ENCODE peak calls at places on chromosomes 2 and 18, in six cellular contexts. V is activated T-cell treated with anti-CD3 and anti-CD28 coated beads for 1 hour, C is GM03348, B is T-helper 1 cell, L is Right ventricle myocardium superior, P is T follicular helper cell. T is an unnamed sample.

GRCh38 chr2:222545821-222546540 is 109.9 kb downstream of the FARSB start:
- DNase-seq in V (no peak), C (no peak), B (no peak), L (no peak), P (no peak), T (no peak)

GRCh38 chr2:71923887-71924533 is 223.7 kb downstream of the CYP26B1 start:
- DNase-seq in V (peak), C (peak), B (no peak), L (peak), P (peak), T (no peak)

GRCh38 chr2:197786010-197786877 is 1.1 kb upstream of the BOLL start:
- DNase-seq in V (peak), C (peak), B (peak), L (peak), P (peak), T (peak)

GRCh38 chr18:58530801-58531200 is 98.1 kb downstream of the ALPK2 start:
- DNase-seq in V (no peak), C (no peak), B (no peak), L (no peak), P (no peak), T (no peak)

GRCh38 chr2:34910018-34910417 is 1310.9 kb upstream of the FAM98A start:
- DNase-seq in V (no peak), C (no peak), B (no peak), L (no peak), P (no peak), T (no peak)

GRCh38 chr2:40957508-40957907 is 505.6 kb upstream of the SLC8A1 start:
- DNase-seq in V (no peak), C (no peak), B (no peak), L (peak), P (no peak), T (no peak)

GRCh38 chr2:240503848-240504247 is 53.9 kb downstream of the ANKMY1 start:
- DNase-seq in V (no peak), C (no peak), B (no peak), L (no peak), P (no peak), T (no peak)

GRCh38 chr2:238821391-238821790 is 26.5 kb upstream of the TWIST2 start:
- DNase-seq in V (no peak), C (peak), B (no peak), L (no peak), P (no peak), T (peak)

GRCh38 chr2:45653584-45653983 is 2.1 kb downstream of the PRKCE start:
- DNase-seq in V (no peak), C (no peak), B (no peak), L (no peak), P (no peak), T (peak)

GRCh38 chr18:52337286-52337685 is 2.7 kb upstream of the DCC start:
- DNase-seq in V (no peak), C (peak), B (no peak), L (no peak), P (no peak), T (no peak)

GRCh38 chr2:236642125-236642524 is 72.5 kb downstream of the ACKR3 start:
- DNase-seq in V (no peak), C (no peak), B (no peak), L (no peak), P (no peak), T (no peak)

GRCh38 chr2:231626449-231626848 is 33.8 kb downstream of the TEX44 start:
- DNase-seq in V (no peak), C (no peak), B (no peak), L (no peak), P (no peak), T (no peak)

GRCh38 chr2:229043681-229044080 is 227.4 kb downstream of the PID1 start:
- DNase-seq in V (no peak), C (no peak), B (no peak), L (no peak), P (no peak), T (no peak)

GRCh38 chr2:164761737-164762460 is 79.7 kb downstream of the COBLL1 start:
- DNase-seq in V (no peak), C (no peak), B (no peak), L (no peak), P (no peak), T (no peak)

GRCh38 chr18:63339920-63340484 is 20.4 kb upstream of the BCL2 start:
- DNase-seq in V (peak), C (peak), B (peak), L (no peak), P (peak), T (peak)

GRCh38 chr18:75100832-75101630 is 107.9 kb downstream of the PTGR3 start:
- DNase-seq in V (no peak), C (no peak), B (no peak), L (no peak), P (no peak), T (no peak)

GRCh38 chr2:217162533-217162932 is 302.7 kb upstream of the TNP1 start:
- DNase-seq in V (no peak), C (peak), B (no peak), L (no peak), P (no peak), T (no peak)

GRCh38 chr2:85231242-85231805 is 96.5 kb downstream of the TGOLN2 start:
- DNase-seq in V (no peak), C (no peak), B (no peak), L (no peak), P (no peak), T (no peak)

GRCh38 chr2:72803151-72803550 is 22.7 kb downstream of the EXOC6B start:
- DNase-seq in V (no peak), C (no peak), B (no peak), L (no peak), P (no peak), T (peak)

GRCh38 chr2:197307933-197308521 is 2.6 kb downstream of the ANKRD44 start:
- DNase-seq in V (no peak), C (no peak), B (no peak), L (peak), P (no peak), T (no peak)

GRCh38 chr2:50691518-50691917 is 340.4 kb downstream of the NRXN1 start:
- DNase-seq in V (no peak), C (no peak), B (no peak), L (no peak), P (no peak), T (no peak)

GRCh38 chr2:40511661-40512213 is 59.8 kb upstream of the SLC8A1 start:
- DNase-seq in V (no peak), C (peak), B (no peak), L (peak), P (no peak), T (peak)

GRCh38 chr2:112831380-112831930 is 5.1 kb downstream of the IL1B start:
- DNase-seq in V (no peak), C (no peak), B (no peak), L (peak), P (no peak), T (no peak)

GRCh38 chr18:72086421-72086820 is 457.7 kb downstream of the CBLN2 start:
- DNase-seq in V (no peak), C (no peak), B (no peak), L (no peak), P (no peak), T (no peak)

GRCh38 chr2:156399950-156400703 is 36.1 kb upstream of the GPD2 start:
- DNase-seq in V (no peak), C (peak), B (peak), L (peak), P (no peak), T (peak)

GRCh38 chr2:69577467-69578200 is 65.9 kb downstream of the AAK1 start:
- DNase-seq in V (no peak), C (no peak), B (no peak), L (no peak), P (no peak), T (no peak)

GRCh38 chr2:227788556-227788955 is 25.1 kb upstream of the CCL20 start:
- DNase-seq in V (no peak), C (no peak), B (no peak), L (no peak), P (no peak), T (no peak)

GRCh38 chr2:10538224-10538894 is 90.2 kb upstream of the ODC1 start:
- DNase-seq in V (no peak), C (peak), B (no peak), L (no peak), P (no peak), T (no peak)

GRCh38 chr2:237062585-237062984 is 23.1 kb upstream of the COPS8 start:
- DNase-seq in V (no peak), C (no peak), B (no peak), L (no peak), P (no peak), T (no peak)

GRCh38 chr2:46331099-46331766 is 34.0 kb downstream of the EPAS1 start:
- DNase-seq in V (no peak), C (peak), B (no peak), L (no peak), P (no peak), T (no peak)

GRCh38 chr2:201532686-201533304 is 81.3 kb downstream of the STRADB start:
- DNase-seq in V (no peak), C (peak), B (no peak), L (no peak), P (no peak), T (peak)

GRCh38 chr2:222193328-222194008 is 105.3 kb downstream of the PAX3 start:
- DNase-seq in V (no peak), C (peak), B (no peak), L (no peak), P (no peak), T (no peak)

T was measured in AG20443.